ENCODE peak calls at places on chromosomes 5 and 9, in seven cellular contexts. U is EL, F is globus pallidus, J is NCI-H2227 treated with DMSO at 0.1 percent for 48 hours, V is transverse colon, P is left lobe of liver, A is brain microvascular endothelial cell. W is an unnamed sample.

GRCh38 chr5:177494356-177495195 is 2.8 kb downstream of the PDLIM7 start:
- DNase-seq in F (no peak), J (no peak), A (peak; percentile 93), P (no peak), V (peak; percentile 51), U (peak; percentile 94), W (peak; percentile 94)

GRCh38 chr5:178372091-178372695 is 139.6 kb upstream of the PHYKPL start:
- DNase-seq in F (peak; percentile 37), A (no peak), P (no peak), V (no peak), J (no peak), U (no peak), W (no peak)

GRCh38 chr9:138121438-138122050 is 244.0 kb downstream of the CACNA1B start:
- DNase-seq in J (no peak), A (no peak), F (no peak), U (no peak), P (no peak), V (no peak), W (no peak)

GRCh38 chr5:180601591-180602480 is 10.5 kb upstream of the SCGB3A1 start:
- DNase-seq in A (no peak), F (no peak), P (no peak), U (no peak), J (no peak), V (no peak), W (peak; percentile 7)

GRCh38 chr9:6413365-6414263 is 615 bp downstream of the UHRF2 start:
- DNase-seq in V (peak; percentile 41), F (peak; percentile 46), J (peak; percentile 49), A (no peak), U (no peak), P (peak; percentile 57), W (peak; percentile 42)

GRCh38 chr9:134968011-134968822 is 50.5 kb upstream of the FCN1 start:
- DNase-seq in A (peak; percentile 23), J (peak; percentile 7), V (no peak), P (peak; percentile 33), F (no peak), U (no peak), W (no peak)

GRCh38 chr9:35935755-35936509 is 22.0 kb downstream of the OR2S2 start:
- DNase-seq in F (no peak), J (no peak), A (peak; percentile 31), V (no peak), U (peak; percentile 84), P (no peak), W (peak; percentile 79)

GRCh38 chr5:135037519-135038201 is 3.6 kb upstream of the PITX1 start:
- DNase-seq in P (no peak), A (no peak), J (no peak), F (no peak), V (no peak), U (no peak), W (no peak)

GRCh38 chr9:29799227-29799626 is 2225.9 kb upstream of the C9orf72 start:
- DNase-seq in V (no peak), P (no peak), A (no peak), J (no peak), F (no peak), U (no peak), W (no peak)

GRCh38 chr5:66129184-66129583 is 14.9 kb upstream of the SREK1 start:
- DNase-seq in U (no peak), J (no peak), F (no peak), V (no peak), P (no peak), A (no peak), W (no peak)

GRCh38 chr9:36204906-36205547 is 14.3 kb downstream of the CLTA start:
- DNase-seq in V (no peak), A (peak; percentile 18), P (no peak), U (no peak), F (no peak), J (no peak), W (no peak)

GRCh38 chr5:179913461-179913860 is 5.8 kb upstream of the TBC1D9B start:
- DNase-seq in P (no peak), F (no peak), U (no peak), J (no peak), A (no peak), V (no peak), W (no peak)

GRCh38 chr5:1442222-1443144 is 2.8 kb downstream of the SLC6A3 start:
- DNase-seq in P (no peak), U (no peak), V (no peak), A (no peak), J (no peak), F (no peak), W (no peak)

GRCh38 chr9:27572566-27572917 is 739 bp downstream of the C9orf72 start:
- DNase-seq in A (peak; percentile 34), U (peak; percentile 43), F (peak; percentile 71), P (no peak), J (peak; percentile 19), V (peak; percentile 64), W (peak; percentile 9)

GRCh38 chr5:136598901-136599300 is 233.6 kb upstream of the TRPC7 start:
- DNase-seq in J (no peak), A (no peak), F (no peak), V (no peak), U (no peak), P (no peak), W (no peak)

GRCh38 chr5:81750308-81751008 is 439 bp downstream of the SSBP2 start:
- DNase-seq in V (peak; percentile 32), A (no peak), F (no peak), P (no peak), U (no peak), J (no peak), W (peak; percentile 69)

GRCh38 chr9:105132576-105132975 is 111.9 kb upstream of the SLC44A1 start:
- DNase-seq in V (no peak), U (peak; percentile 98), F (no peak), J (no peak), A (peak; percentile 90), P (no peak), W (peak; percentile 35)

GRCh38 chr9:5982352-5982751 is 33.1 kb downstream of the RANBP6 start:
- DNase-seq in F (no peak), J (no peak), P (no peak), A (no peak), U (no peak), V (no peak), W (no peak)

GRCh38 chr5:178304761-178305645 is 72.4 kb upstream of the PHYKPL start:
- DNase-seq in U (no peak), A (no peak), F (no peak), V (no peak), J (no peak), P (no peak), W (no peak)

GRCh38 chr5:141841781-141842180 is 36.4 kb downstream of the PCDH1 start:
- DNase-seq in P (peak; percentile 86), V (peak; percentile 71), A (no peak), U (no peak), J (no peak), F (no peak), W (no peak)

GRCh38 chr5:111511174-111512025 is 935 bp downstream of the STARD4 start:
- DNase-seq in P (no peak), F (peak; percentile 9), A (no peak), V (no peak), J (no peak), U (peak; percentile 40), W (peak; percentile 11)

GRCh38 chr5:96530901-96531300 is 97.9 kb upstream of the PCSK1 start:
- DNase-seq in V (no peak), J (no peak), A (no peak), U (no peak), P (no peak), F (no peak), W (no peak)

GRCh38 chr9:16179566-16179965 is 626.7 kb downstream of the CCDC171 start:
- DNase-seq in V (no peak), U (no peak), A (no peak), F (no peak), J (no peak), P (no peak), W (no peak)

GRCh38 chr9:130104413-130105193 is 50.9 kb downstream of the GPR107 start:
- DNase-seq in A (no peak), F (no peak), V (no peak), P (no peak), J (no peak), U (no peak), W (no peak)

GRCh38 chr5:71830626-71831539 is 111.8 kb downstream of the CARTPT start:
- DNase-seq in F (peak; percentile 53), U (peak; percentile 82), J (no peak), P (no peak), V (peak; percentile 37), A (peak; percentile 93), W (peak; percentile 84)